ENCODE peak calls at places on chromosomes 13 and 19, in nine cellular contexts. One of them, this sample, is unnamed.

GRCh38 chr19:18131841-18132596 is 20.9 kb upstream of the PIK3R2 start:
- ATAC-seq in Right ventricle myocardium superior: no peak
- ATAC-seq in activated naive CD4-positive, alpha-beta T cell treated with anti-CD3 and anti-CD28 coated beads, Interleukin-2, amount 50 U/mL, for 72 hours: no peak
- ATAC-seq in effector memory CD8-positive, alpha-beta T cell: no peak
- ATAC-seq in left cardiac atrium: no peak
- ATAC-seq in sciatic nerve: no peak
- ATAC-seq in lower lobe of right lung: no peak
- ATAC-seq in CD8-positive, alpha-beta T cell: no peak
- ATAC-seq in CD4-positive, CD25-positive, alpha-beta regulatory T cell: no peak
- ATAC-seq in this sample: peak

GRCh38 chr13:31860002-31860401 is 120.7 kb downstream of the RXFP2 start:
- ATAC-seq in Right ventricle myocardium superior: peak
- ATAC-seq in activated naive CD4-positive, alpha-beta T cell treated with anti-CD3 and anti-CD28 coated beads, Interleukin-2, amount 50 U/mL, for 72 hours: no peak
- ATAC-seq in effector memory CD8-positive, alpha-beta T cell: no peak
- ATAC-seq in left cardiac atrium: peak
- ATAC-seq in sciatic nerve: no peak
- ATAC-seq in lower lobe of right lung: no peak
- ATAC-seq in CD8-positive, alpha-beta T cell: no peak
- ATAC-seq in CD4-positive, CD25-positive, alpha-beta regulatory T cell: no peak
- ATAC-seq in this sample: no peak

GRCh38 chr13:113401452-113402415 is 37.8 kb upstream of the GRTP1 start:
- ATAC-seq in Right ventricle myocardium superior: peak
- ATAC-seq in activated naive CD4-positive, alpha-beta T cell treated with anti-CD3 and anti-CD28 coated beads, Interleukin-2, amount 50 U/mL, for 72 hours: no peak
- ATAC-seq in effector memory CD8-positive, alpha-beta T cell: no peak
- ATAC-seq in left cardiac atrium: peak
- ATAC-seq in sciatic nerve: no peak
- ATAC-seq in lower lobe of right lung: no peak
- ATAC-seq in CD8-positive, alpha-beta T cell: no peak
- ATAC-seq in CD4-positive, CD25-positive, alpha-beta regulatory T cell: no peak
- ATAC-seq in this sample: peak

GRCh38 chr13:109779074-109779473 is 7.3 kb downstream of the IRS2 start:
- ATAC-seq in Right ventricle myocardium superior: no peak
- ATAC-seq in activated naive CD4-positive, alpha-beta T cell treated with anti-CD3 and anti-CD28 coated beads, Interleukin-2, amount 50 U/mL, for 72 hours: peak
- ATAC-seq in effector memory CD8-positive, alpha-beta T cell: peak
- ATAC-seq in left cardiac atrium: no peak
- ATAC-seq in sciatic nerve: no peak
- ATAC-seq in lower lobe of right lung: no peak
- ATAC-seq in CD8-positive, alpha-beta T cell: peak
- ATAC-seq in CD4-positive, CD25-positive, alpha-beta regulatory T cell: peak
- ATAC-seq in this sample: no peak

GRCh38 chr13:110627761-110628476 is 12.6 kb downstream of the NAXD start:
- ATAC-seq in Right ventricle myocardium superior: peak
- ATAC-seq in activated naive CD4-positive, alpha-beta T cell treated with anti-CD3 and anti-CD28 coated beads, Interleukin-2, amount 50 U/mL, for 72 hours: peak
- ATAC-seq in effector memory CD8-positive, alpha-beta T cell: no peak
- ATAC-seq in left cardiac atrium: peak
- ATAC-seq in sciatic nerve: peak
- ATAC-seq in lower lobe of right lung: peak
- ATAC-seq in CD8-positive, alpha-beta T cell: no peak
- ATAC-seq in CD4-positive, CD25-positive, alpha-beta regulatory T cell: no peak
- ATAC-seq in this sample: no peak

GRCh38 chr19:49749055-49749716 is 13.9 kb downstream of the TSKS start:
- ATAC-seq in Right ventricle myocardium superior: peak
- ATAC-seq in activated naive CD4-positive, alpha-beta T cell treated with anti-CD3 and anti-CD28 coated beads, Interleukin-2, amount 50 U/mL, for 72 hours: no peak
- ATAC-seq in effector memory CD8-positive, alpha-beta T cell: peak
- ATAC-seq in left cardiac atrium: peak
- ATAC-seq in sciatic nerve: no peak
- ATAC-seq in lower lobe of right lung: no peak
- ATAC-seq in CD8-positive, alpha-beta T cell: no peak
- ATAC-seq in CD4-positive, CD25-positive, alpha-beta regulatory T cell: no peak
- ATAC-seq in this sample: peak

GRCh38 chr19:24003537-24003936 is 83.5 kb upstream of the ZNF254 start:
- ATAC-seq in Right ventricle myocardium superior: no peak
- ATAC-seq in activated naive CD4-positive, alpha-beta T cell treated with anti-CD3 and anti-CD28 coated beads, Interleukin-2, amount 50 U/mL, for 72 hours: no peak
- ATAC-seq in effector memory CD8-positive, alpha-beta T cell: no peak
- ATAC-seq in left cardiac atrium: no peak
- ATAC-seq in sciatic nerve: no peak
- ATAC-seq in lower lobe of right lung: no peak
- ATAC-seq in CD8-positive, alpha-beta T cell: no peak
- ATAC-seq in CD4-positive, CD25-positive, alpha-beta regulatory T cell: no peak
- ATAC-seq in this sample: no peak

GRCh38 chr13:80562423-80562822 is 221.5 kb upstream of the SPRY2 start:
- ATAC-seq in Right ventricle myocardium superior: no peak
- ATAC-seq in activated naive CD4-positive, alpha-beta T cell treated with anti-CD3 and anti-CD28 coated beads, Interleukin-2, amount 50 U/mL, for 72 hours: no peak
- ATAC-seq in effector memory CD8-positive, alpha-beta T cell: no peak
- ATAC-seq in left cardiac atrium: no peak
- ATAC-seq in sciatic nerve: no peak
- ATAC-seq in lower lobe of right lung: no peak
- ATAC-seq in CD8-positive, alpha-beta T cell: no peak
- ATAC-seq in CD4-positive, CD25-positive, alpha-beta regulatory T cell: no peak
- ATAC-seq in this sample: no peak

GRCh38 chr13:23695196-23695595 is 125.0 kb downstream of the TNFRSF19 start:
- ATAC-seq in Right ventricle myocardium superior: peak
- ATAC-seq in activated naive CD4-positive, alpha-beta T cell treated with anti-CD3 and anti-CD28 coated beads, Interleukin-2, amount 50 U/mL, for 72 hours: no peak
- ATAC-seq in effector memory CD8-positive, alpha-beta T cell: no peak
- ATAC-seq in left cardiac atrium: peak
- ATAC-seq in sciatic nerve: no peak
- ATAC-seq in lower lobe of right lung: no peak
- ATAC-seq in CD8-positive, alpha-beta T cell: no peak
- ATAC-seq in CD4-positive, CD25-positive, alpha-beta regulatory T cell: no peak
- ATAC-seq in this sample: peak

GRCh38 chr19:41149831-41150230 is 35.6 kb downstream of the CYP2F1 start:
- ATAC-seq in Right ventricle myocardium superior: no peak
- ATAC-seq in activated naive CD4-positive, alpha-beta T cell treated with anti-CD3 and anti-CD28 coated beads, Interleukin-2, amount 50 U/mL, for 72 hours: no peak
- ATAC-seq in effector memory CD8-positive, alpha-beta T cell: no peak
- ATAC-seq in left cardiac atrium: no peak
- ATAC-seq in sciatic nerve: no peak
- ATAC-seq in lower lobe of right lung: no peak
- ATAC-seq in CD8-positive, alpha-beta T cell: no peak
- ATAC-seq in CD4-positive, CD25-positive, alpha-beta regulatory T cell: no peak
- ATAC-seq in this sample: no peak

GRCh38 chr13:25153736-25154135 is 18.4 kb downstream of the AMER2 start:
- ATAC-seq in Right ventricle myocardium superior: no peak
- ATAC-seq in activated naive CD4-positive, alpha-beta T cell treated with anti-CD3 and anti-CD28 coated beads, Interleukin-2, amount 50 U/mL, for 72 hours: no peak
- ATAC-seq in effector memory CD8-positive, alpha-beta T cell: no peak
- ATAC-seq in left cardiac atrium: no peak
- ATAC-seq in sciatic nerve: no peak
- ATAC-seq in lower lobe of right lung: no peak
- ATAC-seq in CD8-positive, alpha-beta T cell: no peak
- ATAC-seq in CD4-positive, CD25-positive, alpha-beta regulatory T cell: no peak
- ATAC-seq in this sample: no peak